ENCODE peak calls at places on chromosomes 5 and 9, in ten cellular contexts. A is Caki2; G is immature natural killer cell; K is aorta; L is neural crest cell; T is stimulated activated CD4-positive, alpha-beta T cell treated with anti-CD3 and anti-CD28 coated beads, Interleukin-15, amount 100 ng/mL, for 1 hour; H is NCI-H69; O is cardiac fibroblast; R is NCI-H748 treated with DMSO at 0.1 percent for 48 hours; C is CD4-positive, alpha-beta memory T cell. Z is an unnamed sample.

GRCh38 chr9:84300271-84300670 is 40.3 kb downstream of the SLC28A3 start:
- DNase-seq in A (no peak), K (no peak), T (no peak), H (no peak), R (no peak), G (no peak), O (peak; percentile 69), L (no peak), C (no peak), Z (no peak)

GRCh38 chr9:128420651-128421473 is at the start of gene CERCAM:
- DNase-seq in O (peak; percentile 42), L (peak; percentile 60), H (peak; percentile 78), K (peak; percentile 91), A (peak; percentile 57), T (peak; percentile 24), C (peak; percentile 33), G (peak; percentile 49), R (no peak), Z (peak; percentile 85)

GRCh38 chr9:121759996-121760395 is 108.6 kb downstream of the DAB2IP start:
- DNase-seq in O (no peak), K (no peak), R (no peak), L (no peak), H (no peak), G (no peak), T (no peak), A (no peak), C (no peak), Z (no peak)

GRCh38 chr9:113361304-113362018 is 12.1 kb downstream of the BSPRY start:
- DNase-seq in T (no peak), K (no peak), G (no peak), A (no peak), L (no peak), R (no peak), H (peak; percentile 19), C (no peak), O (peak; percentile 49), Z (no peak)

GRCh38 chr5:73792687-73793320 is 166.8 kb downstream of the ARHGEF28 start:
- DNase-seq in R (peak; percentile 59), A (peak; percentile 51), K (peak; percentile 85), G (peak; percentile 73), L (peak; percentile 73), O (peak; percentile 89), H (peak; percentile 81), C (peak; percentile 43), T (peak; percentile 4), Z (peak; percentile 81)

GRCh38 chr5:95620030-95620869 is at the start of gene GPR150:
- DNase-seq in O (peak; percentile 52), R (peak; percentile 53), G (peak; percentile 67), H (peak; percentile 90), K (peak; percentile 85), C (peak; percentile 64), A (peak; percentile 23), L (peak; percentile 40), T (peak; percentile 34), Z (peak; percentile 85)

GRCh38 chr5:137179203-137179602 is 319.9 kb downstream of the SPOCK1 start:
- DNase-seq in C (no peak), A (no peak), L (no peak), T (no peak), H (peak; percentile 91), R (no peak), O (no peak), G (no peak), K (no peak), Z (no peak)

GRCh38 chr5:9715891-9716335 is 85.8 kb upstream of the TAS2R1 start:
- DNase-seq in L (no peak), C (no peak), O (peak; percentile 57), R (no peak), K (no peak), A (no peak), T (no peak), G (no peak), H (no peak), Z (no peak)

GRCh38 chr9:122991370-122991830 is 42.1 kb upstream of the GPR21 start:
- DNase-seq in H (peak; percentile 35), C (peak; percentile 41), A (peak; percentile 90), G (peak; percentile 24), K (no peak), T (no peak), R (no peak), O (peak; percentile 94), L (no peak), Z (no peak)

GRCh38 chr9:130985606-130986162 is 23.3 kb upstream of the LAMC3 start:
- DNase-seq in H (no peak), G (no peak), C (no peak), R (no peak), O (no peak), K (no peak), A (no peak), T (no peak), L (no peak), Z (peak; percentile 48)

GRCh38 chr5:14490309-14490711 is 91.3 kb upstream of the OTULINL start:
- DNase-seq in K (no peak), G (no peak), T (no peak), C (no peak), O (no peak), R (no peak), L (no peak), A (no peak), H (no peak), Z (no peak)

GRCh38 chr5:50853151-50853550 is 186.7 kb downstream of the PARP8 start:
- DNase-seq in L (no peak), O (no peak), K (no peak), G (no peak), H (no peak), C (no peak), T (no peak), R (no peak), A (no peak), Z (no peak)

GRCh38 chr9:34343090-34343489 is 13.7 kb downstream of the NUDT2 start:
- DNase-seq in T (no peak), K (peak; percentile 91), H (no peak), C (no peak), G (no peak), L (no peak), A (no peak), R (no peak), O (no peak), Z (no peak)

GRCh38 chr9:114366334-114367128 is 21.3 kb downstream of the AKNA start:
- DNase-seq in T (no peak), H (no peak), K (no peak), O (peak; percentile 82), G (peak; percentile 90), A (peak; percentile 89), L (no peak), C (peak; percentile 59), R (no peak), Z (peak; percentile 57)

GRCh38 chr9:119391878-119392277 is 22.6 kb upstream of the BRINP1 start:
- DNase-seq in R (no peak), L (no peak), K (no peak), A (peak; percentile 24), O (no peak), H (no peak), T (no peak), G (no peak), C (no peak), Z (no peak)

GRCh38 chr5:43428034-43428712 is 16.0 kb upstream of the CCL28 start:
- DNase-seq in L (no peak), K (no peak), G (no peak), T (no peak), O (peak; percentile 73), H (no peak), R (no peak), A (peak; percentile 99), C (no peak), Z (peak; percentile 85)

GRCh38 chr9:10250200-10250599 is 362.6 kb downstream of the PTPRD start:
- DNase-seq in K (no peak), G (no peak), R (no peak), A (no peak), T (no peak), C (no peak), O (peak; percentile 9), H (no peak), L (no peak), Z (no peak)

GRCh38 chr5:179873176-179873575 is 14.6 kb upstream of the MRNIP start:
- DNase-seq in L (no peak), O (no peak), C (no peak), T (no peak), K (peak; percentile 36), H (no peak), R (no peak), G (no peak), A (no peak), Z (peak; percentile 56)

GRCh38 chr9:37002413-37003217 is 31.5 kb downstream of the PAX5 start:
- DNase-seq in H (no peak), K (peak; percentile 70), T (no peak), R (no peak), A (no peak), C (no peak), L (no peak), G (no peak), O (no peak), Z (no peak)

GRCh38 chr5:67246108-67246507 is 49.5 kb upstream of the CD180 start:
- DNase-seq in C (peak; percentile 61), T (no peak), O (peak; percentile 95), K (no peak), A (peak; percentile 34), H (peak; percentile 91), L (peak; percentile 30), G (peak; percentile 66), R (peak; percentile 88), Z (no peak)

GRCh38 chr5:16654647-16655334 is 38.0 kb upstream of the RETREG1 start:
- DNase-seq in O (no peak), A (no peak), G (no peak), C (no peak), L (no peak), K (no peak), H (no peak), R (no peak), T (no peak), Z (no peak)

GRCh38 chr5:77301447-77301878 is 91.0 kb downstream of the PDE8B start:
- DNase-seq in C (no peak), K (no peak), G (no peak), R (no peak), H (peak; percentile 53), A (no peak), T (no peak), L (no peak), O (peak; percentile 53), Z (no peak)

GRCh38 chr9:13443380-13444271 is 164.1 kb upstream of the MPDZ start:
- DNase-seq in K (no peak), T (no peak), O (no peak), L (no peak), R (peak; percentile 89), G (no peak), A (no peak), H (peak; percentile 92), C (no peak), Z (no peak)

GRCh38 chr5:179371681-179372675 is 26.7 kb upstream of the ADAMTS2 start:
- DNase-seq in K (peak; percentile 59), A (no peak), C (no peak), L (no peak), R (peak; percentile 77), H (peak; percentile 7), G (no peak), O (no peak), T (no peak), Z (peak; percentile 39)

GRCh38 chr5:154179846-154180710 is 10.5 kb upstream of the GALNT10 start:
- DNase-seq in L (peak; percentile 24), C (peak; percentile 52), A (peak; percentile 45), G (peak; percentile 49), R (peak; percentile 68), T (no peak), O (peak; percentile 73), K (no peak), H (peak; percentile 73), Z (no peak)

GRCh38 chr9:33426843-33427293 is 20.5 kb downstream of the AQP3 start:
- DNase-seq in O (no peak), R (no peak), A (no peak), T (no peak), K (no peak), L (no peak), C (peak; percentile 38), G (peak; percentile 23), H (no peak), Z (no peak)

GRCh38 chr5:50553560-50553984 is 112.5 kb upstream of the EMB start:
- DNase-seq in L (no peak), O (peak; percentile 20), C (no peak), K (no peak), R (no peak), A (no peak), G (no peak), H (no peak), T (no peak), Z (no peak)

GRCh38 chr9:114613087-114613486 is 2.0 kb downstream of the TMEM268 start:
- DNase-seq in R (no peak), T (no peak), H (peak; percentile 33), O (no peak), G (no peak), K (no peak), A (no peak), L (no peak), C (no peak), Z (no peak)